ENCODE peak calls at places on chromosome 13, in six cellular contexts. One of them, this sample, is unnamed.
A peak's percentile ranks its signal among the peaks of the same experiment; 100 is the strongest.

GRCh38 chr13:109761695-109762094 is 24.7 kb downstream of the IRS2 start:
- DNase-seq in colonic mucosa: no peak
- DNase-seq in retinal pigment epithelial cell: no peak
- DNase-seq in heart right ventricle: no peak
- DNase-seq in astrocyte of the spinal cord: no peak
- DNase-seq in astrocyte of the cerebellum: no peak
- DNase-seq in this sample: no peak

GRCh38 chr13:40527914-40528313 is 138.5 kb downstream of the FOXO1 start:
- DNase-seq in colonic mucosa: no peak
- DNase-seq in retinal pigment epithelial cell: no peak
- DNase-seq in heart right ventricle: no peak
- DNase-seq in astrocyte of the spinal cord: no peak
- DNase-seq in astrocyte of the cerebellum: no peak
- DNase-seq in this sample: no peak

GRCh38 chr13:80979035-80979641 is 638.2 kb upstream of the SPRY2 start:
- DNase-seq in colonic mucosa: peak; percentile 26
- DNase-seq in retinal pigment epithelial cell: peak; percentile 43
- DNase-seq in heart right ventricle: no peak
- DNase-seq in astrocyte of the spinal cord: peak; percentile 74
- DNase-seq in astrocyte of the cerebellum: peak; percentile 64
- DNase-seq in this sample: peak; percentile 59

GRCh38 chr13:83845121-83845520 is 37.2 kb downstream of the SLITRK1 start:
- DNase-seq in colonic mucosa: no peak
- DNase-seq in retinal pigment epithelial cell: no peak
- DNase-seq in heart right ventricle: no peak
- DNase-seq in astrocyte of the spinal cord: peak; percentile 29
- DNase-seq in astrocyte of the cerebellum: peak; percentile 6
- DNase-seq in this sample: no peak

GRCh38 chr13:100069278-100069677 is 19.6 kb upstream of the PCCA start:
- DNase-seq in colonic mucosa: no peak
- DNase-seq in retinal pigment epithelial cell: no peak
- DNase-seq in heart right ventricle: no peak
- DNase-seq in astrocyte of the spinal cord: no peak
- DNase-seq in astrocyte of the cerebellum: no peak
- DNase-seq in this sample: peak; percentile 58

GRCh38 chr13:83577183-83577582 is 305.1 kb downstream of the SLITRK1 start:
- DNase-seq in colonic mucosa: no peak
- DNase-seq in retinal pigment epithelial cell: no peak
- DNase-seq in heart right ventricle: no peak
- DNase-seq in astrocyte of the spinal cord: no peak
- DNase-seq in astrocyte of the cerebellum: no peak
- DNase-seq in this sample: no peak

GRCh38 chr13:23687614-23688013 is 117.4 kb downstream of the TNFRSF19 start:
- DNase-seq in colonic mucosa: no peak
- DNase-seq in retinal pigment epithelial cell: no peak
- DNase-seq in heart right ventricle: no peak
- DNase-seq in astrocyte of the spinal cord: no peak
- DNase-seq in astrocyte of the cerebellum: no peak
- DNase-seq in this sample: no peak

GRCh38 chr13:39776439-39776838 is 121.0 kb downstream of the COG6 start:
- DNase-seq in colonic mucosa: no peak
- DNase-seq in retinal pigment epithelial cell: no peak
- DNase-seq in heart right ventricle: no peak
- DNase-seq in astrocyte of the spinal cord: peak; percentile 91
- DNase-seq in astrocyte of the cerebellum: peak; percentile 84
- DNase-seq in this sample: peak; percentile 61

GRCh38 chr13:80726895-80727294 is 386.0 kb upstream of the SPRY2 start:
- DNase-seq in colonic mucosa: no peak
- DNase-seq in retinal pigment epithelial cell: no peak
- DNase-seq in heart right ventricle: no peak
- DNase-seq in astrocyte of the spinal cord: no peak
- DNase-seq in astrocyte of the cerebellum: no peak
- DNase-seq in this sample: no peak

GRCh38 chr13:58476176-58476575 is 844.6 kb downstream of the PCDH17 start:
- DNase-seq in colonic mucosa: no peak
- DNase-seq in retinal pigment epithelial cell: no peak
- DNase-seq in heart right ventricle: no peak
- DNase-seq in astrocyte of the spinal cord: no peak
- DNase-seq in astrocyte of the cerebellum: no peak
- DNase-seq in this sample: no peak

GRCh38 chr13:48773531-48774275 is 120.0 kb downstream of the CYSLTR2 start:
- DNase-seq in colonic mucosa: no peak
- DNase-seq in retinal pigment epithelial cell: no peak
- DNase-seq in heart right ventricle: no peak
- DNase-seq in astrocyte of the spinal cord: no peak
- DNase-seq in astrocyte of the cerebellum: no peak
- DNase-seq in this sample: peak; percentile 69

GRCh38 chr13:106503272-106503671 is 32.2 kb downstream of the EFNB2 start:
- DNase-seq in colonic mucosa: no peak
- DNase-seq in retinal pigment epithelial cell: no peak
- DNase-seq in heart right ventricle: no peak
- DNase-seq in astrocyte of the spinal cord: no peak
- DNase-seq in astrocyte of the cerebellum: no peak
- DNase-seq in this sample: no peak

GRCh38 chr13:26221399-26221720 is 754 bp downstream of the RNF6 start:
- DNase-seq in colonic mucosa: no peak
- DNase-seq in retinal pigment epithelial cell: no peak
- DNase-seq in heart right ventricle: no peak
- DNase-seq in astrocyte of the spinal cord: no peak
- DNase-seq in astrocyte of the cerebellum: peak; percentile 13
- DNase-seq in this sample: no peak

GRCh38 chr13:114071441-114071840 is 61.0 kb downstream of the RASA3 start:
- DNase-seq in colonic mucosa: no peak
- DNase-seq in retinal pigment epithelial cell: no peak
- DNase-seq in heart right ventricle: no peak
- DNase-seq in astrocyte of the spinal cord: no peak
- DNase-seq in astrocyte of the cerebellum: no peak
- DNase-seq in this sample: no peak

GRCh38 chr13:99656092-99656745 is 154.9 kb downstream of the TM9SF2 start:
- DNase-seq in colonic mucosa: peak; percentile 89
- DNase-seq in retinal pigment epithelial cell: peak; percentile 37
- DNase-seq in heart right ventricle: peak; percentile 41
- DNase-seq in astrocyte of the spinal cord: peak; percentile 70
- DNase-seq in astrocyte of the cerebellum: peak; percentile 73
- DNase-seq in this sample: peak; percentile 67

GRCh38 chr13:70960841-70961443 is 852.7 kb upstream of the KLHL1 start:
- DNase-seq in colonic mucosa: no peak
- DNase-seq in retinal pigment epithelial cell: no peak
- DNase-seq in heart right ventricle: no peak
- DNase-seq in astrocyte of the spinal cord: peak; percentile 52
- DNase-seq in astrocyte of the cerebellum: peak; percentile 42
- DNase-seq in this sample: peak; percentile 30
- TF ChIP-seq CTCF in colonic mucosa: peak; percentile 37
- TF ChIP-seq CTCF in retinal pigment epithelial cell: peak; percentile 74
- TF ChIP-seq CTCF in heart right ventricle: peak; percentile 64
- TF ChIP-seq CTCF in astrocyte of the spinal cord: peak; percentile 73
- TF ChIP-seq CTCF in astrocyte of the cerebellum: peak; percentile 67
- TF ChIP-seq CTCF in this sample: peak; percentile 52

GRCh38 chr13:43346427-43346826 is 323.0 kb downstream of the DNAJC15 start:
- DNase-seq in colonic mucosa: no peak
- DNase-seq in retinal pigment epithelial cell: no peak
- DNase-seq in heart right ventricle: no peak
- DNase-seq in astrocyte of the spinal cord: no peak
- DNase-seq in astrocyte of the cerebellum: no peak
- DNase-seq in this sample: peak; percentile 54
- H3K4me3 ChIP-seq in colonic mucosa: no peak overlapping the region
- H3K4me3 ChIP-seq in retinal pigment epithelial cell: no peak overlapping the region
- H3K4me3 ChIP-seq in heart right ventricle: no peak overlapping the region
- H3K4me3 ChIP-seq in astrocyte of the spinal cord: no peak overlapping the region
- H3K4me3 ChIP-seq in astrocyte of the cerebellum: no peak overlapping the region
- H3K4me3 ChIP-seq in this sample: no peak overlapping the region

GRCh38 chr13:111048387-111048786 is 66.7 kb upstream of the ARHGEF7 start:
- DNase-seq in colonic mucosa: no peak
- DNase-seq in retinal pigment epithelial cell: no peak
- DNase-seq in heart right ventricle: no peak
- DNase-seq in astrocyte of the spinal cord: no peak
- DNase-seq in astrocyte of the cerebellum: no peak
- DNase-seq in this sample: no peak

GRCh38 chr13:111044087-111044830 is 70.9 kb upstream of the ARHGEF7 start:
- DNase-seq in colonic mucosa: no peak
- DNase-seq in retinal pigment epithelial cell: no peak
- DNase-seq in heart right ventricle: no peak
- DNase-seq in astrocyte of the spinal cord: no peak
- DNase-seq in astrocyte of the cerebellum: no peak
- DNase-seq in this sample: no peak

GRCh38 chr13:111045170-111045569 is 69.9 kb upstream of the ARHGEF7 start:
- DNase-seq in colonic mucosa: no peak
- DNase-seq in retinal pigment epithelial cell: no peak
- DNase-seq in heart right ventricle: no peak
- DNase-seq in astrocyte of the spinal cord: no peak
- DNase-seq in astrocyte of the cerebellum: no peak
- DNase-seq in this sample: no peak

GRCh38 chr13:111047326-111047725 is 67.8 kb upstream of the ARHGEF7 start:
- DNase-seq in colonic mucosa: no peak
- DNase-seq in retinal pigment epithelial cell: no peak
- DNase-seq in heart right ventricle: no peak
- DNase-seq in astrocyte of the spinal cord: no peak
- DNase-seq in astrocyte of the cerebellum: no peak
- DNase-seq in this sample: no peak

GRCh38 chr13:111046590-111047141 is 68.4 kb upstream of the ARHGEF7 start:
- DNase-seq in colonic mucosa: no peak
- DNase-seq in retinal pigment epithelial cell: no peak
- DNase-seq in heart right ventricle: no peak
- DNase-seq in astrocyte of the spinal cord: peak; percentile 27
- DNase-seq in astrocyte of the cerebellum: no peak
- DNase-seq in this sample: peak; percentile 71
- TF ChIP-seq CTCF in colonic mucosa: no peak
- TF ChIP-seq CTCF in retinal pigment epithelial cell: peak; percentile 39
- TF ChIP-seq CTCF in heart right ventricle: peak; percentile 12
- TF ChIP-seq CTCF in astrocyte of the spinal cord: peak; percentile 13
- TF ChIP-seq CTCF in astrocyte of the cerebellum: peak; percentile 13
- TF ChIP-seq CTCF in this sample: peak; percentile 36

GRCh38 chr13:74025369-74025768 is 108.8 kb downstream of the KLF12 start:
- DNase-seq in colonic mucosa: no peak
- DNase-seq in retinal pigment epithelial cell: no peak
- DNase-seq in heart right ventricle: no peak
- DNase-seq in astrocyte of the spinal cord: no peak
- DNase-seq in astrocyte of the cerebellum: no peak
- DNase-seq in this sample: no peak
- H3K4me3 ChIP-seq in colonic mucosa: no peak overlapping the region
- H3K4me3 ChIP-seq in retinal pigment epithelial cell: no peak overlapping the region
- H3K4me3 ChIP-seq in heart right ventricle: no peak overlapping the region
- H3K4me3 ChIP-seq in astrocyte of the spinal cord: no peak overlapping the region
- H3K4me3 ChIP-seq in astrocyte of the cerebellum: no peak overlapping the region
- H3K4me3 ChIP-seq in this sample: no peak overlapping the region

DNA sequence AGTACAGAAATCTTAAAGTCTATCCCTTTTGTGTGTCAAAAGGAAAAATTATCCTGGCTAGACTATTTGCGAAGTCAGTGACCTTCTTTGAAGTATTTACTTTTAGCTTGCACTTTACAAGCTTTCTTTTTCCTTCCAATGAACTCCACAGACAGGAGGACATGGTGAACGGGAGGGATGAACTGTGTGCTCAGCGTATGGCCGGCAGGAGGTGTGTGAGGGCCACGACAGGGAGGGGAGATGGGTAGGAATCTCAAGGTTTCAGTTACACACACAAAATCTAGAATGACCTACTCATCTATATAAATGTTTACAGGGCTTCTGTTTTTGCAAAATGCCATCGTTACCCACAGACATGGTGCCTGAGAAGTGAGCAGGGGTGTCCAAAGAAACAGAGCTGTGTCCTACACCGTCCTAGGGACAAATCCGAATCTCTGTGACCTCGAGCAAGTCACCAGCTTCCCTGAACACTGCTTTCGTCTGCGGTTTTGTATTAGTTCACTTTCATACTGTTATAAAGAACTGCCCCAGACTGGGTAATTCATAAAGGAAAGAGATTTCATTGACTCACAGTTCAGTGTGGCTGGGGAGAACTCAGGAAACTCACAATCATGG is 537.2 kb downstream of the LIG4 start:
- DNase-seq in colonic mucosa: no peak
- DNase-seq in retinal pigment epithelial cell: no peak
- DNase-seq in heart right ventricle: no peak
- DNase-seq in astrocyte of the spinal cord: no peak
- DNase-seq in astrocyte of the cerebellum: no peak
- DNase-seq in this sample: peak; percentile 39
- TF ChIP-seq CTCF in colonic mucosa: no peak
- TF ChIP-seq CTCF in retinal pigment epithelial cell: no peak
- TF ChIP-seq CTCF in heart right ventricle: no peak
- TF ChIP-seq CTCF in astrocyte of the spinal cord: peak; percentile 23
- TF ChIP-seq CTCF in astrocyte of the cerebellum: peak; percentile 18
- TF ChIP-seq CTCF in this sample: peak; percentile 52

DNA sequence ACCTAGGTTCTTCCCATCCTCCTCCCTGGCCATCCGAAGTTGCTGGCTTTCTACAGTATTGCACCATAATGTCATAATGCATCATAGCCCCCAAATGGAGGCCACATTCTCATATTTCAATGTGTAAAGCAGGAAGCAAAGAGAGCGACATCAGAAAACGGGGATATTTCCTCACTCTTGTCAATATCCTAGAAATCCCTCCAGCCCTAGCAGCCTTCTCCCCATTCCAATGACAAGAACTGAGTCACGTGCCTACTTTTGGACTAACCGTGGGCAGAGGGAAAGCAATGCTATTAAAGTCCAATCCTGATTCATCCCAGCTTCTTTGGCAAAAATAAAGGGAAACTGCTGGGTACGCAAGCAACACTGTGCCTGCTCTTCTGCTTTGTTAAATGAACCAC is 4.3 kb upstream of the RAP2A start:
- DNase-seq in colonic mucosa: no peak
- DNase-seq in retinal pigment epithelial cell: no peak
- DNase-seq in heart right ventricle: no peak
- DNase-seq in astrocyte of the spinal cord: peak; percentile 41
- DNase-seq in astrocyte of the cerebellum: no peak
- DNase-seq in this sample: peak; percentile 41
- H3K4me3 ChIP-seq in colonic mucosa: no peak overlapping the region
- H3K4me3 ChIP-seq in retinal pigment epithelial cell: no peak overlapping the region
- H3K4me3 ChIP-seq in heart right ventricle: no peak overlapping the region
- H3K4me3 ChIP-seq in astrocyte of the spinal cord: no peak overlapping the region
- H3K4me3 ChIP-seq in astrocyte of the cerebellum: peak overlapping the region; percentile 9
- H3K4me3 ChIP-seq in this sample: peak overlapping the region; percentile 13

DNA sequence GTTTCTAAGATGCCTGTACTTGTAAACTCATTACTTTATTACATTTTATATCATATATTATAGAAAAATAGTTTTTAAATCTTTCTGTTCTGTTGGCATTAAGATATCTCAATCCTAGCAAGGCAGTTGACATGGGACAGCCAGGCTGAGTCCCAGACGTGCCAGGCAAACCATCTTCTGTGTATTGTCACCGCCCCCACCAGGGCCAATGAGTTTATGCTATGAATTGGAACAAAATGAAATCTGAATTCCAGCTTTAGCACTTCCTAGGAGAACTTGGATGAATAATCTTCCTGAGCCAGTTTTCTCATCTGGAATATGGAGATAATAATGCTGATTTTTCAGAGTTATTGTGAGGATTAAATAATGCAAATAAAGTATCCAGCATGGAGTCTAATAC is 79.9 kb upstream of the GSX1 start:
- DNase-seq in colonic mucosa: no peak
- DNase-seq in retinal pigment epithelial cell: no peak
- DNase-seq in heart right ventricle: peak; percentile 17
- DNase-seq in astrocyte of the spinal cord: no peak
- DNase-seq in astrocyte of the cerebellum: no peak
- DNase-seq in this sample: peak; percentile 12
- TF ChIP-seq CTCF in colonic mucosa: no peak
- TF ChIP-seq CTCF in retinal pigment epithelial cell: peak; percentile 31
- TF ChIP-seq CTCF in heart right ventricle: peak; percentile 55
- TF ChIP-seq CTCF in astrocyte of the spinal cord: no peak
- TF ChIP-seq CTCF in astrocyte of the cerebellum: no peak
- TF ChIP-seq CTCF in this sample: peak; percentile 30

This sample was measured in fibroblast of villous mesenchyme.